ENCODE peak calls at places on chromosome 22, in five cellular contexts. R, G, W, N and V are unnamed samples.
A peak's percentile ranks its signal among the peaks of the same experiment; 100 is the strongest.

GRCh38 chr22:21761086-21761485 is 25.5 kb upstream of the YPEL1 start:
- DNase-seq in W (no peak), R (no peak), G (no peak), N (no peak), V (no peak)

GRCh38 chr22:45336971-45337431 is 27.3 kb downstream of the FAM118A start:
- DNase-seq in G (no peak), N (no peak), W (no peak), R (no peak), V (no peak)

GRCh38 chr22:41256254-41256897 is 15.6 kb upstream of the CHADL start:
- DNase-seq in W (no peak), N (no peak), R (no peak), G (no peak), V (no peak)

GRCh38 chr22:21623402-21623970 is 6.3 kb downstream of the YDJC start:
- DNase-seq in R (no peak), N (no peak), W (no peak), G (no peak), V (no peak)

GRCh38 chr22:21989049-21989448 is 6.5 kb upstream of the TOP3B start:
- DNase-seq in R (no peak), W (peak; percentile 50), N (no peak), G (no peak), V (no peak)

GRCh38 chr22:31753005-31753633 is 700 bp upstream of the DEPDC5 start:
- DNase-seq in N (no peak), R (no peak), G (peak; percentile 76), W (peak; percentile 45), V (peak; percentile 87)

GRCh38 chr22:50403701-50404101 is 60.6 kb downstream of the PPP6R2 start:
- DNase-seq in R (no peak), G (no peak), N (no peak), W (no peak), V (no peak)

GRCh38 chr22:38427465-38427864 is 27.5 kb downstream of the KCNJ4 start:
- DNase-seq in G (no peak), R (no peak), W (no peak), N (no peak), V (no peak)

GRCh38 chr22:38737302-38738060 is 18.3 kb downstream of the SUN2 start:
- DNase-seq in R (no peak), W (no peak), N (no peak), G (no peak), V (no peak)

GRCh38 chr22:38240734-38241252 is 32.0 kb downstream of the TMEM184B start:
- DNase-seq in G (peak; percentile 72), W (peak; percentile 22), R (peak; percentile 69), N (no peak), V (no peak)

GRCh38 chr22:27800250-27801131 is 1.1 kb downstream of the MN1 start:
- DNase-seq in N (no peak), G (no peak), W (no peak), R (no peak), V (no peak)

GRCh38 chr22:43465291-43466015 is 53.6 kb downstream of the MPPED1 start:
- DNase-seq in R (no peak), G (no peak), N (no peak), W (no peak), V (no peak)

GRCh38 chr22:21651521-21652009 is 9.5 kb downstream of the SDF2L1 start:
- DNase-seq in G (no peak), W (no peak), R (no peak), N (no peak), V (no peak)

GRCh38 chr22:17131686-17132085 is 10.5 kb upstream of the TMEM121B start:
- DNase-seq in G (no peak), W (no peak), R (no peak), N (no peak), V (no peak)

GRCh38 chr22:28019360-28019759 is 100.3 kb upstream of the PITPNB start:
- DNase-seq in G (no peak), N (no peak), R (no peak), W (no peak), V (no peak)

GRCh38 chr22:22942511-22943329 is 55.1 kb downstream of the IGLL5 start:
- DNase-seq in N (peak; percentile 78), R (peak; percentile 59), W (peak; percentile 100), G (peak; percentile 91), V (peak; percentile 44)

GRCh38 chr22:33300165-33300564 is 242.0 kb upstream of the SYN3 start:
- DNase-seq in W (no peak), G (no peak), R (no peak), N (peak; percentile 24), V (no peak)

GRCh38 chr22:36727110-36727509 is 23.6 kb upstream of the CACNG2 start:
- DNase-seq in N (no peak), R (no peak), G (no peak), W (no peak), V (no peak)

GRCh38 chr22:36726007-36726380 is 22.4 kb upstream of the CACNG2 start:
- DNase-seq in N (no peak), G (no peak), W (no peak), R (no peak), V (no peak)

GRCh38 chr22:36722055-36722454 is 18.5 kb upstream of the CACNG2 start:
- DNase-seq in W (no peak), N (no peak), G (no peak), R (no peak), V (no peak)

GRCh38 chr22:36725366-36726006 is 21.9 kb upstream of the CACNG2 start:
- DNase-seq in R (no peak), N (no peak), W (no peak), G (no peak), V (no peak)

DNA sequence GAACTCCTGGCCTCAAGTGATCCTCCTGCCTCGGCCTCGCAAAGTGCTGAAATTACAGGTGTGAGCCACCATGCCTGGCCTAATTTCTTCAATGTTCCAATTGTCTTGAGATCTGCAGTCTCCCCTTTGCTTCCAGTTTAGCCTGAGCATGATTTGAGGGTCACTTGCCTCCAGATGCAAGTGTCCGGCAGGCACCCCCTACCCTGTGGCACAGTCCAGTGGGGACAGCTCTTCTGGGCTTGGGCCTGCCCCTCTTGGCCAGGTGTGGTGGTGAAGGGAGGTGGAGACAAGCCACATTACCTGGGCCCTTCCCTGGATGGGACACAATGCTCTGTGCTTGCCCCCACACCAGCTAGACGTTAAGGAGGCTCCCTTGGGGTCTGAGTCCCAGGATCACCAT is 21.3 kb upstream of the CACNG2 start:
- DNase-seq in W (no peak), G (no peak), R (no peak), N (no peak), V (no peak)
- TF ChIP-seq SRF in W (no peak), G (no peak), R (no peak), N (no peak), V (no peak)

GRCh38 chr22:26436903-26437515 is 7.9 kb downstream of the ASPHD2 start:
- DNase-seq in G (no peak), R (no peak), W (no peak), N (no peak), V (no peak)
- TF ChIP-seq SRF in G (no peak), R (no peak), W (no peak), N (no peak), V (no peak)

GRCh38 chr22:39904864-39905263 is 4.0 kb downstream of the GRAP2 start:
- DNase-seq in R (no peak), W (no peak), G (no peak), N (no peak), V (no peak)

GRCh38 chr22:39907605-39908097 is 6.8 kb downstream of the GRAP2 start:
- DNase-seq in G (no peak), R (no peak), W (no peak), N (no peak), V (no peak)

GRCh38 chr22:39907035-39907434 is 6.2 kb downstream of the GRAP2 start:
- DNase-seq in W (no peak), N (no peak), R (no peak), G (no peak), V (no peak)

GRCh38 chr22:39906207-39906606 is 5.3 kb downstream of the GRAP2 start:
- DNase-seq in R (no peak), N (no peak), W (no peak), G (no peak), V (no peak)

GRCh38 chr22:39905686-39906085 is 4.8 kb downstream of the GRAP2 start:
- DNase-seq in R (no peak), N (no peak), W (no peak), G (no peak), V (no peak)
- TF ChIP-seq SRF in R (no peak), N (no peak), W (no peak), G (no peak), V (no peak)

GRCh38 chr22:48556751-48557150 is 1270.9 kb downstream of the BRD1 start:
- DNase-seq in W (no peak), N (no peak), G (no peak), R (no peak), V (no peak)
- TF ChIP-seq SRF in W (no peak), N (no peak), G (no peak), R (no peak), V (no peak)

GRCh38 chr22:20083891-20084546 is 4.0 kb downstream of the DGCR8 start:
- DNase-seq in R (no peak), G (no peak), N (no peak), W (no peak), V (no peak)

GRCh38 chr22:20080445-20080775 is 369 bp downstream of the DGCR8 start:
- DNase-seq in N (no peak), G (peak; percentile 73), W (peak; percentile 100), R (no peak), V (peak; percentile 23)

GRCh38 chr22:20079745-20080444 is at the start of gene DGCR8:
- DNase-seq in W (peak; percentile 100), N (peak; percentile 28), R (peak; percentile 86), G (peak; percentile 91), V (peak; percentile 86)

GRCh38 chr22:20083157-20083890 is 3.3 kb downstream of the DGCR8 start:
- DNase-seq in N (no peak), W (no peak), R (no peak), G (no peak), V (no peak)

GRCh38 chr22:20080776-20081654 is 974 bp downstream of the DGCR8 start:
- DNase-seq in W (peak; percentile 74), G (no peak), R (no peak), N (no peak), V (peak; percentile 43)
- TF ChIP-seq SRF in W (no peak), G (no peak), R (no peak), N (no peak), V (no peak)

GRCh38 chr22:46593211-46593676 is 26.9 kb upstream of the GRAMD4 start:
- DNase-seq in N (no peak), G (no peak), R (no peak), W (no peak), V (no peak)

GRCh38 chr22:46593996-46594946 is 25.9 kb upstream of the GRAMD4 start:
- DNase-seq in N (no peak), W (no peak), G (no peak), R (no peak), V (no peak)

GRCh38 chr22:46590334-46590733 is 29.9 kb upstream of the GRAMD4 start:
- DNase-seq in G (no peak), R (no peak), N (no peak), W (no peak), V (no peak)

GRCh38 chr22:46591890-46592289 is 28.3 kb upstream of the GRAMD4 start:
- DNase-seq in R (no peak), W (no peak), N (no peak), G (no peak), V (no peak)

GRCh38 chr22:46592390-46592872 is 27.8 kb upstream of the GRAMD4 start:
- DNase-seq in N (no peak), G (no peak), R (no peak), W (peak; percentile 31), V (no peak)
- TF ChIP-seq SRF in N (no peak), G (no peak), R (no peak), W (no peak), V (no peak)

GRCh38 chr22:24894998-24895397 is 51.5 kb downstream of the LHFPL7 start:
- DNase-seq in R (peak; percentile 18), G (no peak), N (no peak), W (no peak), V (peak; percentile 61)
- TF ChIP-seq SRF in R (no peak), G (no peak), N (no peak), W (no peak), V (no peak)